ENCODE peak calls at places on chromosome 19, in four cellular contexts. I is ovary, T is lower leg skin, O is right lobe of liver. B is an unnamed sample.

GRCh38 chr19:50333737-50334617 is 4.8 kb upstream of the KCNC3 start:
- DNase-seq in I (peak), T (no peak), O (peak), B (peak)

GRCh38 chr19:55502197-55502952 is 14.1 kb downstream of the SSC5D start:
- DNase-seq in I (no peak), T (no peak), O (no peak), B (no peak)

GRCh38 chr19:45767881-45768643 is 990 bp downstream of the SIX5 start:
- DNase-seq in I (peak), T (peak), O (peak), B (no peak)

GRCh38 chr19:47106819-47107200 is 6.8 kb downstream of the ZC3H4 start:
- DNase-seq in I (no peak), T (no peak), O (no peak), B (no peak)

GRCh38 chr19:18204394-18205179 is 745 bp upstream of the RAB3A start:
- DNase-seq in I (peak), T (peak), O (no peak), B (no peak)

GRCh38 chr19:29285878-29286277 is 72.9 kb upstream of the UQCRFS1 start:
- DNase-seq in I (no peak), T (no peak), O (peak), B (no peak)

GRCh38 chr19:1411255-1412191 is 4.1 kb downstream of the DAZAP1 start:
- DNase-seq in I (no peak), T (no peak), O (no peak), B (peak)

GRCh38 chr19:40633207-40633606 is 32.0 kb downstream of the LTBP4 start:
- DNase-seq in I (no peak), T (no peak), O (no peak), B (no peak)

GRCh38 chr19:19860756-19861390 is 4.8 kb upstream of the ZNF253 start:
- DNase-seq in I (no peak), T (no peak), O (no peak), B (no peak)

GRCh38 chr19:11377237-11377636 is 2.8 kb downstream of the SWSAP1 start:
- DNase-seq in I (peak), T (peak), O (no peak), B (no peak)

GRCh38 chr19:50252111-50252886 is 48.9 kb downstream of the MYH14 start:
- DNase-seq in I (no peak), T (no peak), O (no peak), B (no peak)

GRCh38 chr19:9075064-9075964 is 11.5 kb upstream of the OR1M1 start:
- DNase-seq in I (peak), T (peak), O (peak), B (no peak)

GRCh38 chr19:39223703-39224279 is 19.7 kb upstream of the SYCN start:
- DNase-seq in I (no peak), T (no peak), O (no peak), B (no peak)

GRCh38 chr19:46704379-46705076 is 12.4 kb downstream of the PRKD2 start:
- DNase-seq in I (peak), T (peak), O (peak), B (no peak)

GRCh38 chr19:888615-889385 is 4.2 kb downstream of the MED16 start:
- DNase-seq in I (no peak), T (no peak), O (no peak), B (no peak)

GRCh38 chr19:3520166-3521103 is 14.3 kb downstream of the FZR1 start:
- DNase-seq in I (no peak), T (peak), O (no peak), B (no peak)

GRCh38 chr19:35644987-35645679 is 3.0 kb upstream of the COX6B1 start:
- DNase-seq in I (peak), T (peak), O (peak), B (no peak)

GRCh38 chr19:53870485-53870844 is 2.8 kb downstream of the MYADM start:
- DNase-seq in I (no peak), T (no peak), O (peak), B (no peak)

GRCh38 chr19:10294368-10294697 is 4.6 kb downstream of the ICAM5 start:
- DNase-seq in I (no peak), T (no peak), O (no peak), B (no peak)
- TF ChIP-seq CTCF in I (no peak), T (no peak), O (no peak), B (peak)

DNA sequence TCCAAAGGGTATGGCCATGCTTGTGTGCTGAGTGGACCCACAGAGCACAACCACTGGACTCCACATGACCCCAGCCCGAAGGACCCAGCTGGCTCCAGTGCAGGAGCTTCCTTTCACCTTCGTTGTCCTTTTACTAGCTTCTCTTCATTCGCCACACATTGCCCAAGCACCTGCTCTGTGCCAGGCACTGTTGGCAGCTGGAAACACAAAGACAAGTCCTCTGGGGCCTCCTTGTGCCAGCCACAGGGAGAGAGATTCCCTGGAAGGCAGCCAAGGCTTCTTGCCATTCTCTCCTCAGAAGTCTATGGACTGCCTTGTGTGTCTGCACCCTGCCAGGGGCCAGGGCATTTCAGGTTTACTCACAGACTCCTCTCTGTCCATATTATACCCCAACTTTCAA is 57.0 kb downstream of the CHST8 start:
- DNase-seq in I (no peak), T (no peak), O (peak), B (no peak)
- TF ChIP-seq CTCF in I (no peak), T (no peak), O (no peak), B (no peak)

DNA sequence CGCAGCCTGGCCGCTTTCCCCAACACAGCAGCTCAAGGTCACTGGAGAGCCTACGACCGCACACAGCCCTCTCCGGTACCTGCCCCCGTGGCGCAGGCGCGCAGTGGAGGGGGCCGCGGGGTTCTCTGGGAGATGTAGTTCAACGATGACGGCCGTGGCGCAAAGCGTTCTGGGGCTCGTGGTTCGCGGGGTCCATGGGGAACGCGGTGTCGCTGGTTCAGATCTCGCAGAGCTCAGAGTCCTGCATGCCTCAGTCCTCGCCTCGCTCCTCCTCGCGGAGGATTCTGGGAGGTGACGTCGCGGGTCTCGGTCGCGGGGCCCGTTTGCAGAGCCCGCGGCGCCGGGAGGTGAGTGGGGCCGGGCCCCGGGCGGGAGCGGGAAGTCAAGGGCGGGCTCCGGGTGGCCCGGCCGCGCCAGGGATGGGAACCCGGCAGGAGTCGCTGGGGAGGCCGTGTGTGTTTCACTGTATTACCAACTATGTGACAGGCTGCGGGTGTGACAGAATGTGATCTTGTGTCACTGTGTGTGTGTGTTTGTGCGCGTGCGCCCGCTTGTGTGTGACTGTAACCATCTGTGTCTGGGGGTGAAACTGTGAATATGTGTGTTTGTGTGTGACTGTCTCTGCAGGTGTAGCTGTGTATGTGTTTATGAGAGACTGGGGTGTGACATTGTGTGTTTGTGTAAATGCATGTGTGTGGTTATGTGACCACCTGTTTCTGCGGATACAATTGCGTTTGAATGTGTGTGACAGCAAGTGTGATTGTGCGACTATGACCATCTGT is at the start of gene ZNF527:
- DNase-seq in I (peak), T (peak), O (peak), B (peak)
- TF ChIP-seq CTCF in I (peak), T (no peak), O (peak), B (peak)

GRCh38 chr19:5046339-5047039 is 77.6 kb downstream of the KDM4B start:
- DNase-seq in I (no peak), T (peak), O (no peak), B (no peak)
- TF ChIP-seq CTCF in I (no peak), T (no peak), O (no peak), B (no peak)

DNA sequence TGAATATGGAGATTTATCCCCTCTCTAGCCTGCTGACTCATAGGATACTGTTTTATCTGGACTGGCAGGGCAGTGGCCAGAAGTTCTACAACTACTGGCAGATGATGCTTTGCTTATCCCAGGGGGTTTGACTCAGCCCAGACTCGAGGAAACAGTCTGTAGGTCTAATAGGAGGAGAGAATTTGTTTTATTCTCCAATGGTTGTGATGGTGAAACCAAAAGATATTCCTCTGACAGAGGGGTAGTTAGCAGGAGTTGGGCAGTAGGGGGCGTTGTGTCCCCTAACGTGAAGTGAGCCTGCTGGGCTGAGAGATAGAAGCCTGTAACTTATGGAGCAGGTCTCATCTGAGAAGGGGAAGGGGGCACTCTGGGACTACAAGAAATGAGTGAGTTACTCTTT is 74.9 kb downstream of the WTIP start:
- DNase-seq in I (peak), T (no peak), O (no peak), B (no peak)
- TF ChIP-seq CTCF in I (no peak), T (no peak), O (peak), B (peak)

DNA sequence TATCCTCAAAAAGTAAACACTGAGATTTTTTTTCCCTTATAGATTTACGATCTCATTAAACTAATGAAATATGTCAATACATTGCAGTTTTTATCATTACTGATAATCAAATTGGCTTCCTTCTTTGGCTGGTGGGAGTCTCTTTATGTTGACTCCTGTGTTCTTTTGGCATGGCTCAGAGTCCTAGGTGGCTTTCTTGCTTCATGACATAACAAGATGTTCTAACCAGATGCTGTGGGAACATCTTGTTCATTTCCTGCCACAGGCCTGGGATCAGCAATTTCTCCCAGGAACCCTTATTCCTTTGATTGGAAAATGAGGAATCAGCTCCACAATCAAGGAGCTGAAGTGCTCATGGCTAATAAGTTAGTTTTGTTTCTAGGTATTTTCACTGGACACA is 13.2 kb upstream of the CYP4F22 start:
- DNase-seq in I (no peak), T (no peak), O (no peak), B (no peak)
- TF ChIP-seq CTCF in I (no peak), T (no peak), O (no peak), B (no peak)

DNA sequence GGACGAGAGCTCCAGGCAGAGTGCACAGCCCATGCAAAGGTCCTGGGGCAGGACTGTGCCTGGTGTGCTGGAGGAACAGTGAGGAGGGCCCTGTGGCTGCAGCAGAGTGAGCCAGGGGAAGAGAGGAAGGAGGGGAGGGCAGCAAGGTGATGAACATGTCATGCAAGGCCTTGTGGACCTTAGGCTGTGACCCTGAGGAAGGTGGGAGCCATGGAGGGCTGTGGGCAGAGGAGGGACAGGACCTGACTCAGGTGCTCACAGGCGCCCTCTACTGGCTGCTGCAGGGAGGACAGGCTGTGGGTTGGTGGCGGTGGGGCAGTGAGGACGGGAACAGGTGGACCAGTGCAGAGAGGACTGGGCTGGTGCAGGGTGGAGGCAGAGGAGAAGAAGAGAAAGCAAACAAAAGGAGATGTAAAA is 170.3 kb downstream of the PTPRS start:
- DNase-seq in I (no peak), T (no peak), O (no peak), B (no peak)
- TF ChIP-seq CTCF in I (no peak), T (no peak), O (peak), B (peak)

GRCh38 chr19:7639863-7640348 is 3.0 kb downstream of the STXBP2 start:
- DNase-seq in I (no peak), T (no peak), O (no peak), B (no peak)

GRCh38 chr19:7642295-7643046 is 5.6 kb downstream of the STXBP2 start:
- DNase-seq in I (no peak), T (no peak), O (peak), B (no peak)

GRCh38 chr19:7638802-7639465 is 2.0 kb downstream of the STXBP2 start:
- DNase-seq in I (no peak), T (no peak), O (no peak), B (no peak)

GRCh38 chr19:7640803-7641202 is 3.9 kb downstream of the STXBP2 start:
- DNase-seq in I (no peak), T (no peak), O (no peak), B (no peak)

DNA sequence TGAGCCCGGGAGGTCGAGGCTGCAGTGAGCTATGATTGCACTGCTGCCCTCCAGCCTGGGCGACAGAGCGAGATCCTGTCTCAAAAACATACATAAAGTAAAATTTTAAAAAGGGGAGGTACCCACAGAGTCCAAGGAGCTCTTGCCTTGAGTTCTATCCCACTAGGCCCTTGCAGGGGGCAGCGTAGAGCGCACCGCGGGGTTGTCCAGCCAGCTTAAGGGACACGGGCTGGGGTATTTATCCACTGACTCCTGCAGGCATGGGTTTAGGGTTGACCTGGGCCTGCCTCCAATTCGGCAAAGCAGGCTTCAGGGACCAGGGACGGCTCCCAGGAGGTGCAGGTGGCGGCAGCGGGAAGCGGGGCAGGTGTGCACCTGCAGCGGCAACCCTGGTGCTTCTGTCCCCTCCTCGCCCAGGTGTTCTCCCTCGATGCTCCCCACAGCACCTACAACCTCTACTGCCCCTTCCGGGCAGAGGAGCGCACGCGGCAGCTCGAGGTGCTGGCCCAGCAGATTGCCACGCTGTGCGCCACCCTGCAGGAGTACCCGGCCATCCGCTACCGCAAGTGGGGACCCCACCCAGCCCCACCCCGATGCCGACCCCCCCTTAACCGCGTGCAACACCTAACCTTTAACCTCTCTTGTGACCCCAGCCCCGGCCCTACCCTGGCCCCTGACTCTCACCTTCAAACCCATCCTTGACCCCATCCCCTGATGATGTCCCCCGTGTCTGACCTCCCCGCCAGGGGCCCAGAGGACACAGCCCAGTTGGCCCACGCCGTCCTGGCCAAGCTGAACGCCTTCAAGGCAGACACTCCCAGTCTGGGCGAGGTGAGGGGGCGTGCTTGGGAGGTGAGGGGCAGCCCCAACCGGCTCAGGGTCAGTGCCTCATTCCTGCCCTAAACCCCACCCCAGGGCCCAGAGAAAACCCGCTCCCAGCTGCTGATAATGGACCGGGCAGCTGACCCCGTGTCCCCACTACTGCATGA is 4.7 kb downstream of the STXBP2 start:
- DNase-seq in I (no peak), T (no peak), O (no peak), B (no peak)
- TF ChIP-seq CTCF in I (no peak), T (no peak), O (no peak), B (peak)

GRCh38 chr19:57452307-57452706 is 4.6 kb downstream of the VN1R1 start:
- DNase-seq in I (no peak), T (no peak), O (no peak), B (no peak)
- TF ChIP-seq CTCF in I (no peak), T (no peak), O (no peak), B (no peak)